ENCODE peak calls at places on chromosomes 12 and 14, in four cellular contexts. One of them, this sample, is unnamed.

GRCh38 chr12:66861157-66861750 is 182.4 kb upstream of the GRIP1 start:
- DNase-seq in central memory CD4-positive, alpha-beta T cell: peak
- DNase-seq in fibroblast of mammary gland: peak
- DNase-seq in NB4: peak
- DNase-seq in this sample: peak

GRCh38 chr12:60169904-60170303 is 574.1 kb downstream of the SLC16A7 start:
- DNase-seq in central memory CD4-positive, alpha-beta T cell: no peak
- DNase-seq in fibroblast of mammary gland: peak
- DNase-seq in NB4: no peak
- DNase-seq in this sample: no peak

GRCh38 chr12:46371718-46372130 is 849 bp downstream of the SLC38A2 start:
- DNase-seq in central memory CD4-positive, alpha-beta T cell: no peak
- DNase-seq in fibroblast of mammary gland: no peak
- DNase-seq in NB4: peak
- DNase-seq in this sample: no peak

GRCh38 chr12:79016181-79016580 is 151.6 kb downstream of the SYT1 start:
- DNase-seq in central memory CD4-positive, alpha-beta T cell: no peak
- DNase-seq in fibroblast of mammary gland: no peak
- DNase-seq in NB4: no peak
- DNase-seq in this sample: no peak

GRCh38 chr12:107178776-107179175 is 85.4 kb upstream of the CRY1 start:
- DNase-seq in central memory CD4-positive, alpha-beta T cell: peak
- DNase-seq in fibroblast of mammary gland: no peak
- DNase-seq in NB4: no peak
- DNase-seq in this sample: no peak

GRCh38 chr12:111636209-111636928 is 37.3 kb upstream of the ATXN2 start:
- DNase-seq in central memory CD4-positive, alpha-beta T cell: no peak
- DNase-seq in fibroblast of mammary gland: peak
- DNase-seq in NB4: peak
- DNase-seq in this sample: no peak

GRCh38 chr12:105270671-105271255 is 34.8 kb upstream of the APPL2 start:
- DNase-seq in central memory CD4-positive, alpha-beta T cell: no peak
- DNase-seq in fibroblast of mammary gland: no peak
- DNase-seq in NB4: no peak
- DNase-seq in this sample: no peak

GRCh38 chr12:113310489-113310888 is 24.4 kb downstream of the SLC8B1 start:
- DNase-seq in central memory CD4-positive, alpha-beta T cell: no peak
- DNase-seq in fibroblast of mammary gland: peak
- DNase-seq in NB4: peak
- DNase-seq in this sample: no peak

GRCh38 chr12:86334071-86334470 is 77.9 kb upstream of the MGAT4C start:
- DNase-seq in central memory CD4-positive, alpha-beta T cell: no peak
- DNase-seq in fibroblast of mammary gland: no peak
- DNase-seq in NB4: no peak
- DNase-seq in this sample: no peak

GRCh38 chr12:121494093-121494787 is 86.6 kb downstream of the KDM2B start:
- DNase-seq in central memory CD4-positive, alpha-beta T cell: peak
- DNase-seq in fibroblast of mammary gland: peak
- DNase-seq in NB4: peak
- DNase-seq in this sample: no peak

GRCh38 chr12:2691001-2691339 is 103.8 kb upstream of the FKBP4 start:
- DNase-seq in central memory CD4-positive, alpha-beta T cell: peak
- DNase-seq in fibroblast of mammary gland: peak
- DNase-seq in NB4: no peak
- DNase-seq in this sample: peak

GRCh38 chr12:120726961-120727360 is 1.3 kb downstream of the ACADS start:
- DNase-seq in central memory CD4-positive, alpha-beta T cell: no peak
- DNase-seq in fibroblast of mammary gland: no peak
- DNase-seq in NB4: no peak
- DNase-seq in this sample: no peak

GRCh38 chr14:21264025-21264801 is 5.0 kb downstream of the HNRNPC start:
- DNase-seq in central memory CD4-positive, alpha-beta T cell: peak
- DNase-seq in fibroblast of mammary gland: peak
- DNase-seq in NB4: peak
- DNase-seq in this sample: no peak

GRCh38 chr12:98893601-98894411 is 248.7 kb downstream of the APAF1 start:
- DNase-seq in central memory CD4-positive, alpha-beta T cell: no peak
- DNase-seq in fibroblast of mammary gland: no peak
- DNase-seq in NB4: no peak
- DNase-seq in this sample: no peak

GRCh38 chr12:70536650-70537049 is 100.6 kb downstream of the PTPRB start:
- DNase-seq in central memory CD4-positive, alpha-beta T cell: no peak
- DNase-seq in fibroblast of mammary gland: no peak
- DNase-seq in NB4: no peak
- DNase-seq in this sample: no peak

GRCh38 chr14:25246751-25247150 is 196.8 kb upstream of the STXBP6 start:
- DNase-seq in central memory CD4-positive, alpha-beta T cell: no peak
- DNase-seq in fibroblast of mammary gland: no peak
- DNase-seq in NB4: no peak
- DNase-seq in this sample: no peak

GRCh38 chr12:90951418-90952110 is 3.4 kb downstream of the CCER1 start:
- DNase-seq in central memory CD4-positive, alpha-beta T cell: no peak
- DNase-seq in fibroblast of mammary gland: no peak
- DNase-seq in NB4: no peak
- DNase-seq in this sample: no peak

GRCh38 chr14:92914087-92914656 is 8.8 kb upstream of the CHGA start:
- DNase-seq in central memory CD4-positive, alpha-beta T cell: no peak
- DNase-seq in fibroblast of mammary gland: peak
- DNase-seq in NB4: peak
- DNase-seq in this sample: no peak

GRCh38 chr12:114955414-114956014 is 271.5 kb upstream of the TBX3 start:
- DNase-seq in central memory CD4-positive, alpha-beta T cell: no peak
- DNase-seq in fibroblast of mammary gland: peak
- DNase-seq in NB4: no peak
- DNase-seq in this sample: no peak

GRCh38 chr12:113766880-113767878 is 198.9 kb downstream of the RBM19 start:
- DNase-seq in central memory CD4-positive, alpha-beta T cell: no peak
- DNase-seq in fibroblast of mammary gland: peak
- DNase-seq in NB4: no peak
- DNase-seq in this sample: no peak